ENCODE peak calls at places on chromosomes 12 and 14, in five cellular contexts. X is GM23248, U is PC-9, E is mammary epithelial cell, O is hepatocyte. D is an unnamed sample.

GRCh38 chr12:85280984-85281946 is 1.2 kb downstream of the ALX1 start:
- DNase-seq in X (no peak), U (no peak), E (no peak), O (no peak), D (no peak)

GRCh38 chr12:108547633-108548172 is 13.3 kb downstream of the SART3 start:
- DNase-seq in X (no peak), U (no peak), E (no peak), O (no peak), D (no peak)

GRCh38 chr12:121530600-121531355 is 50.0 kb downstream of the KDM2B start:
- DNase-seq in X (peak; percentile 81), U (no peak), E (no peak), O (peak; percentile 28), D (peak; percentile 73)

GRCh38 chr12:45725631-45726593 is 3.6 kb upstream of the ARID2 start:
- DNase-seq in X (peak; percentile 66), U (peak; percentile 44), E (peak; percentile 49), O (peak; percentile 64), D (peak; percentile 66)

GRCh38 chr12:131592972-131593371 is 117.9 kb upstream of the SFSWAP start:
- DNase-seq in X (no peak), U (no peak), E (no peak), O (no peak), D (no peak)

GRCh38 chr14:64074961-64075619 is 219.1 kb downstream of the ESR2 start:
- DNase-seq in X (peak; percentile 61), U (peak; percentile 83), E (peak; percentile 60), O (no peak), D (no peak)

GRCh38 chr12:7588703-7589329 is 76.9 kb downstream of the APOBEC1 start:
- DNase-seq in X (peak; percentile 73), U (peak; percentile 42), E (peak; percentile 61), O (peak; percentile 65), D (peak; percentile 91)

GRCh38 chr14:100571837-100572236 is 15.4 kb downstream of the BEGAIN start:
- DNase-seq in X (no peak), U (no peak), E (no peak), O (no peak), D (no peak)

GRCh38 chr12:101697197-101697929 is at the start of gene CHPT1:
- DNase-seq in X (peak; percentile 76), U (peak; percentile 57), E (peak; percentile 16), O (peak; percentile 83), D (peak; percentile 65)

GRCh38 chr14:33938131-33938949 is 12.5 kb downstream of the EGLN3 start:
- DNase-seq in X (peak; percentile 19), U (peak; percentile 85), E (peak; percentile 45), O (peak; percentile 62), D (no peak)

GRCh38 chr12:127118251-127118650 is 1148.7 kb upstream of the TMEM132C start:
- DNase-seq in X (no peak), U (no peak), E (no peak), O (no peak), D (no peak)

GRCh38 chr12:14827043-14827442 is 13.1 kb upstream of the SMCO3 start:
- DNase-seq in X (peak; percentile 19), U (no peak), E (no peak), O (no peak), D (no peak)

GRCh38 chr14:77623201-77623600 is 6.8 kb upstream of the SPTLC2 start:
- DNase-seq in X (no peak), U (peak; percentile 52), E (no peak), O (no peak), D (no peak)

GRCh38 chr12:96210376-96211055 is 16.3 kb downstream of the ELK3 start:
- DNase-seq in X (no peak), U (no peak), E (no peak), O (no peak), D (peak; percentile 24)

GRCh38 chr12:80590085-80590484 is 117.3 kb upstream of the MYF6 start:
- DNase-seq in X (peak; percentile 48), U (no peak), E (peak; percentile 6), O (no peak), D (no peak)

GRCh38 chr12:12008232-12008850 is 62.4 kb upstream of the BCL2L14 start:
- DNase-seq in X (no peak), U (no peak), E (peak; percentile 25), O (no peak), D (peak; percentile 24)

GRCh38 chr14:32603992-32604391 is 274.9 kb downstream of the AKAP6 start:
- DNase-seq in X (no peak), U (no peak), E (no peak), O (no peak), D (no peak)

GRCh38 chr14:25431211-25432076 is 381.5 kb upstream of the STXBP6 start:
- DNase-seq in X (peak; percentile 14), U (no peak), E (no peak), O (peak; percentile 59), D (peak; percentile 73)

GRCh38 chr12:132123970-132124765 is 20.0 kb downstream of the DDX51 start:
- DNase-seq in X (no peak), U (no peak), E (no peak), O (no peak), D (no peak)

GRCh38 chr12:4174417-4174816 is 99.1 kb upstream of the CCND2 start:
- DNase-seq in X (no peak), U (no peak), E (no peak), O (no peak), D (no peak)

GRCh38 chr12:93156091-93156490 is 221.6 kb upstream of the NUDT4 start:
- DNase-seq in X (no peak), U (no peak), E (no peak), O (no peak), D (no peak)

GRCh38 chr12:115541891-115542361 is 735.6 kb downstream of the MED13L start:
- DNase-seq in X (peak; percentile 26), U (no peak), E (peak; percentile 79), O (no peak), D (no peak)

GRCh38 chr14:103123634-103124500 is 606 bp downstream of the TNFAIP2 start:
- DNase-seq in X (peak; percentile 76), U (peak; percentile 77), E (no peak), O (peak; percentile 60), D (no peak)

DNA sequence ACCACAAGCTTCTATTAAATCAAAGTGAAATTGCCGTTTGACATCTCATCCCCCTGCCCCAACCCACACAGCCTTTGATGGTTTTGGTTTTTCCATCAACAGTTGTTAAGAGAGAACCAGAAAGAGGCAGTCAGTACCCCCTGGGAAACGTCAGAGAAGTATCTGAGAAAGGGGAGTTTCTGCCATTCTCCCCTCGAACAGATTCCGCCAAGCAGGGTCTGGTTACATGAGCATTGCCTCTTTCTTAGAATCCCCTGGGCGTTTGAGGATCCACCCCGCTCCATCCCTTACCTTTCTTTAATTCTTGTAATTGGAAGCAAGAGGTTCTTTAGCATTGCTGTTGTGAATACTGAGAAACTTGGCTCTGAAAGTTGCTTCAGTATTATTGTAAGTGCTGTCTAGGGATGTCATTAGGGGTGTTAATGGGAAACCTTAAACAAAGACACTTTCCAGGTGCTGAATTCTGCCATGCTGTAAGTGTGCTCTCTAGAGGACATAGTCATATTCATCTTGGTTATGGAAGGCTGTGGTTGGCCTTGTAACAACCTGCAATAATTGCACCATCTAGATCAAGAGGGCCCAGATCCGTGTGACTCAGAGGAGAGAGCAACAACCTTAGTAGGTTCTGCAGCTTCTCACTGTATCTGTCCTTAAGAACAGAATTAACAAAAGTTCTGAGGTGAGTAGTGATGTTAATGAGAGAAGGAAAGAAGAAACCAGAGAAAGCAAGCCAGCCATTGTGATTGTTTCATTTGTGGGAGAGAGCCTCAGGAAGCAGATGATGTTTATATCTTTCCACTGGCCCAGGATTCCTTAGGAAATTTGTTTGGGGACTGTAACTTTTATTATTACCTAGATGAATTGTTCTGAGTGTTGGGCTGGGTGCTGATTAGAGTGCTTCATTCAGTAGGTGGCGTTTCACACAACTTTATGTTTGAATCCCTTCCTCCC is 8.9 kb downstream of the TMBIM6 start:
- DNase-seq in X (peak; percentile 92), U (peak; percentile 55), E (peak; percentile 90), O (peak; percentile 46), D (no peak)
- H3K4me1 ChIP-seq in X (peaks cover 62% of the 10 kb centered on the region), U (peaks cover 15% of the 10 kb centered on the region), E (peaks cover 21% of the 10 kb centered on the region), O (peaks cover 31% of the 10 kb centered on the region), D (peaks cover 16% of the 10 kb centered on the region)

DNA sequence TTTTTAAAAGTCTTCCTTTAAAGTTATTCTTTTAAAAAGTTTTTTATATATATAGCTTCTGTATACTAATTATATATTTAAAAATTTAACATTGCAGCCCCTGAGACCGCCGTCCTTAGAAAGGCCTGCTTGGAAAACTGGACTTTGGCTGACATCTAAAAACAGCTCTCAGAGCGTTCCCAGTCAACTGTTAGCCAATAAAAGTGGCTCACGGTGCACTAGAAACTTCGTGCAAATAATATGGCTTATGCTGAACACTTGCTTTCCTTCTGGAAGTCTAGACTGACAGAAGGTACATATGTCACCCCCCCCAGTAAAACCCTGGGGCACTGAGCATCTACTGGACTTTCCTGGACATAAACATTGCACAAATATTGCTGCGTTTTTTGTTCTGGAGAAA is 115.0 kb downstream of the KIF21A start:
- DNase-seq in X (no peak), U (no peak), E (no peak), O (peak; percentile 5), D (no peak)
- H3K36me3 ChIP-seq in X (no peaks in the 10 kb centered on the region), U (peaks cover 6% of the 10 kb centered on the region), E (peaks cover 11% of the 10 kb centered on the region), O (no peaks in the 10 kb centered on the region), D (no peaks in the 10 kb centered on the region)

DNA sequence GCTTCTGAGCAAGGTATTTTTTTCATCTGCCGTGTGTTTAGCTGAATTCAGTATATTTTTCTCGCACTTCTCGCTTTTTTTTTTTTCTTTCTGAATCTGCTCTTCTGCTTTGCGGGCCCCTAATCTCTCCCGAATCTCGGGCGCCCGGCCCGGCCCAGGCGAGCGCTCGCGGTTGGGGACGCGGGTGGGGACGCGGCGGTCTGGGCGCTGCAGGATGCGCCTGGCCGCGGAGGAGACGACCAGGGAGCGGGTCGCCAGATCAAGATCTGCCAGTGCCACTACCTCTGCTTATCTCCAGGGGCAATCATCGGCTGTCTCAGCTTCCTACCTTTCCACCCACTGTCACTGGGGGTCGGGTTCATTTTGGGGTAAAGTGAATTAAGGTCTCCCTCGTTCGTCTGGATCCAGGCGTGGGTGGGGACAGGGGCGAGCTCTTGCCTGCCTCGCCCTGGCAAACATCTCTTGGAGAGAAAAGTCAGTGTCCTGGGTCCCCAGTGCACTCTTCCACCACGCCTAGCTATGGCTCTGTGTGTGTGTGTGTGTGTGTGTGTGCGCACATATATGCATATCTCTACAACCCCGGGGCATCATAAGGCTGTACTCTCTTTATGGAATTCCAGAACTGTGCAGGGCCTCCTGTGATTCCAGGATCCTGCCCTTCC is 422.3 kb downstream of the VRK1 start:
- DNase-seq in X (no peak), U (no peak), E (no peak), O (no peak), D (peak; percentile 58)
- TF ChIP-seq EZH2 in X (peak; percentile 29), U (no peak), E (no peak), O (no peak), D (no peak)

GRCh38 chr14:95534299-95535225 is at the start of gene GLRX5:
- DNase-seq in X (peak; percentile 99), U (peak; percentile 98), E (peak; percentile 100), O (peak; percentile 98), D (peak; percentile 100)

GRCh38 chr14:95536036-95536577 is 1.3 kb downstream of the GLRX5 start:
- DNase-seq in X (no peak), U (no peak), E (no peak), O (no peak), D (no peak)

GRCh38 chr14:95533391-95533821 is 1.4 kb upstream of the GLRX5 start:
- DNase-seq in X (peak; percentile 83), U (no peak), E (no peak), O (peak; percentile 42), D (peak; percentile 52)

GRCh38 chr14:95535226-95536021 is 574 bp downstream of the GLRX5 start:
- DNase-seq in X (peak; percentile 59), U (no peak), E (no peak), O (peak; percentile 48), D (no peak)

DNA sequence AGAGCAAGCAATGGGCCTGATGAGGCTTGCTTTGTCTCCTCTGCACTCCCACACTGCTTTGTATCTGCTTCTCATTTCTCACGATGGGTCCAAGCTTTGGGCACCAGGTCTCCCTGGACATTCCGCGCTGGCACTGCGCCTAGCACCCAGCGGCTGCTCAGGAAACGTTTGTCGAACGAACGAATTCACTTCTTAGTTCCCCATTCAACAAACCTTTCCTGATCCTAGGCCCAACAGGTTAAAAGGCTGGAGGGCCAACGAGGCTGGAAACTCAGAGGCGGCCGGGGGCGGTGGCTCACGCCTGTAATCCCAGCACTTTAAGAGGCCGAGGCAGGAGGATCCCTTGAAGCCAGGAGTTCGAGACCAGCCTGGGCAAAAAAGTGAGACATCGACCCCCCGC is 1.0 kb upstream of the GLRX5 start:
- DNase-seq in X (peak; percentile 58), U (no peak), E (no peak), O (no peak), D (no peak)
- H3K4me1 ChIP-seq in X (peaks cover 54% of the 10 kb centered on the region), U (peaks cover 46% of the 10 kb centered on the region), E (peaks cover 40% of the 10 kb centered on the region), O (peaks cover 49% of the 10 kb centered on the region), D (peaks cover 31% of the 10 kb centered on the region)